ENCODE peak calls at places on chromosomes 16 and 17, in five cellular contexts. Z is brain microvascular endothelial cell; M is CD8-positive, alpha-beta memory T cell; F is ascending aorta; X is Caco-2. O is an unnamed sample.

GRCh38 chr16:59210955-59211541 is 476.9 kb upstream of the GOT2 start:
- DNase-seq in F (peak), X (no peak), Z (peak), M (no peak), O (peak)

GRCh38 chr17:14082848-14083247 is 13.5 kb downstream of the COX10 start:
- DNase-seq in F (no peak), Z (no peak), X (no peak), M (no peak), O (no peak)

GRCh38 chr16:75052481-75053211 is 53.8 kb downstream of the ZNRF1 start:
- DNase-seq in Z (no peak), F (no peak), M (no peak), X (no peak), O (no peak)

GRCh38 chr17:36608280-36608679 is 6.9 kb downstream of the MRM1 start:
- DNase-seq in Z (no peak), F (no peak), X (no peak), M (no peak), O (no peak)

GRCh38 chr16:4097826-4098240 is 18.4 kb downstream of the ADCY9 start:
- DNase-seq in X (no peak), M (no peak), Z (no peak), F (no peak), O (no peak)

GRCh38 chr17:9658593-9659211 is 13.4 kb downstream of the USP43 start:
- DNase-seq in Z (no peak), M (no peak), F (no peak), X (no peak), O (peak)

GRCh38 chr16:8996891-8997290 is 33.2 kb upstream of the USP7 start:
- DNase-seq in X (peak), M (no peak), F (no peak), Z (no peak), O (no peak)

GRCh38 chr17:56144205-56144604 is 9.1 kb upstream of the ANKFN1 start:
- DNase-seq in M (no peak), Z (no peak), F (no peak), X (no peak), O (no peak)

GRCh38 chr17:6020376-6021010 is 49.7 kb upstream of the WSCD1 start:
- DNase-seq in M (no peak), X (no peak), F (no peak), Z (no peak), O (no peak)

GRCh38 chr17:7019839-7020519 is 2.9 kb upstream of the BCL6B start:
- DNase-seq in Z (no peak), M (no peak), F (peak), X (no peak), O (no peak)

GRCh38 chr17:52383493-52384100 is 225.1 kb upstream of the CA10 start:
- DNase-seq in F (no peak), M (no peak), Z (peak), X (peak), O (no peak)

GRCh38 chr16:76500006-76500405 is 222.8 kb downstream of the CNTNAP4 start:
- DNase-seq in Z (no peak), M (no peak), X (no peak), F (no peak), O (no peak)

GRCh38 chr17:44081681-44082080 is 11.1 kb downstream of the G6PC3 start:
- DNase-seq in Z (no peak), F (no peak), X (no peak), M (no peak), O (no peak)

GRCh38 chr17:21090889-21091618 is 35.7 kb upstream of the DHRS7B start:
- DNase-seq in X (no peak), M (no peak), Z (no peak), F (no peak), O (no peak)

GRCh38 chr16:1620391-1620790 is 8.2 kb downstream of the CRAMP1 start:
- DNase-seq in Z (no peak), F (no peak), X (no peak), M (no peak), O (no peak)

GRCh38 chr17:80870401-80870800 is 121.2 kb upstream of the CHMP6 start:
- DNase-seq in F (no peak), M (no peak), Z (peak), X (no peak), O (no peak)

GRCh38 chr17:37400505-37400904 is 6.1 kb downstream of the ACACA start:
- DNase-seq in M (no peak), F (no peak), Z (no peak), X (no peak), O (no peak)

GRCh38 chr16:87484487-87485331 is 8.1 kb downstream of the ZCCHC14 start:
- DNase-seq in M (no peak), X (no peak), Z (no peak), F (no peak), O (no peak)

GRCh38 chr17:16342979-16343378 is 10.3 kb downstream of the CENPV start:
- DNase-seq in Z (peak), X (no peak), F (no peak), M (no peak), O (no peak)

GRCh38 chr17:72587156-72587555 is 466.3 kb downstream of the SOX9 start:
- DNase-seq in X (no peak), Z (peak), F (no peak), M (no peak), O (peak)
- H3K4me3 ChIP-seq in X (no peak), Z (no peak), F (no peak), M (no peak), O (no peak)

GRCh38 chr17:4872786-4873185 is 26.6 kb upstream of the C17orf107 start:
- DNase-seq in X (no peak), F (no peak), Z (no peak), M (no peak), O (no peak)

GRCh38 chr17:4869599-4869998 is 29.7 kb upstream of the C17orf107 start:
- DNase-seq in Z (no peak), M (no peak), X (no peak), F (no peak), O (no peak)

DNA sequence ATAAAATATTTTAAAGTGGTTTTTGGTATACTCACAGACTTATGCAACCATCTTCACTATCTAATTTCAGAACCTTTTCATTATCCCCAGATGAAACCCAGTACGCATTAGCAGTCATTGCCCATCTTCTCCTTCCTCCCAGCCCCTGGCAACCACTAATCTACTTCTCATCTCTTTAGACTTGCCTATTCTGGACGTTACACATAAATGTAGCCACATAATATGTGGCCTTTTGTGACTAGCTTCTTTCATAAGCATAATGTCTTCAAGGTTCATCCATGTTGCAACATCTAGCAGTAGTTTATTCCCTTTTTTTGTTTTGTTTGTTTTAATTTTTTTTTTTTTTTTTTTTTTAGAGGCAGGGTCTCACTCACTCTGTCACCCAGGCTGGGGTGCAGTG is 28.5 kb upstream of the C17orf107 start:
- DNase-seq in M (no peak), X (no peak), Z (no peak), F (no peak), O (no peak)
- H3K4me3 ChIP-seq in M (no peak), X (no peak), Z (no peak), F (no peak), O (no peak)

GRCh38 chr16:58026705-58027340 is 1.3 kb downstream of the MMP15 start:
- DNase-seq in X (no peak), M (no peak), F (no peak), Z (no peak), O (no peak)
- H3K4me3 ChIP-seq in X (peak), M (peak), F (peak), Z (peak), O (peak)

GRCh38 chr16:77682586-77682985 is 39.7 kb upstream of the NUDT7 start:
- DNase-seq in M (no peak), F (no peak), Z (no peak), X (no peak), O (no peak)

GRCh38 chr16:77677129-77677528 is 45.2 kb upstream of the NUDT7 start:
- DNase-seq in Z (no peak), M (no peak), X (no peak), F (no peak), O (no peak)

GRCh38 chr16:77680496-77680895 is 41.8 kb upstream of the NUDT7 start:
- DNase-seq in X (no peak), F (no peak), M (no peak), Z (no peak), O (no peak)

GRCh38 chr16:77679901-77680300 is 42.4 kb upstream of the NUDT7 start:
- DNase-seq in M (no peak), F (no peak), X (no peak), Z (no peak), O (no peak)

DNA sequence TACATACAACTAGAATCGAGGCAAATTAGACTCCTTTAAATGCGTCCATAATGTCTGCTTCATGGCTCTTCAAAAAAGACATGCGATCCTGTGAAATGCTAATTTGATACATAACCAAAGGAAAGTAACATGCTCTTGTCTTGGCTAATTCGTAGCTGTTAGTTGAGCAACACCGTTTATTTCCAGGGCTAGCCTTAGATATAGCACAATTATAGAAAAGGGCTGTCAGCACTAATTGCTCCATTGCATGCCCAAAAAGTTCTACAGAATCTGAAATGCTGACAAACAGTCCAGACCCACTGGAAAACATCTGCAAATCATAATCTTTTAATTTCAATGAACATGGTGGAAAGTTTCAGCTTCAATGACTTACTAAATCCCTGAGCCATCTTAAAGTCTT is 43.0 kb upstream of the NUDT7 start:
- DNase-seq in F (no peak), X (no peak), M (no peak), Z (no peak), O (no peak)
- H3K4me3 ChIP-seq in F (no peak), X (no peak), M (no peak), Z (no peak), O (no peak)

GRCh38 chr17:61335105-61335844 is 64.4 kb upstream of the TBX2 start:
- DNase-seq in F (no peak), X (no peak), Z (no peak), M (no peak), O (no peak)

GRCh38 chr17:61334673-61335072 is 65.0 kb upstream of the TBX2 start:
- DNase-seq in F (no peak), Z (no peak), X (no peak), M (no peak), O (no peak)

GRCh38 chr17:61338000-61338864 is 61.4 kb upstream of the TBX2 start:
- DNase-seq in M (no peak), X (no peak), Z (peak), F (peak), O (peak)

GRCh38 chr17:61337247-61337812 is 62.3 kb upstream of the TBX2 start:
- DNase-seq in M (no peak), Z (no peak), F (no peak), X (no peak), O (no peak)

GRCh38 chr17:61335845-61336655 is 63.6 kb upstream of the TBX2 start:
- DNase-seq in F (no peak), M (no peak), Z (no peak), X (no peak), O (peak)
- H3K4me3 ChIP-seq in F (no peak), M (no peak), Z (no peak), X (no peak), O (no peak)

GRCh38 chr17:83084214-83084613 is 4.8 kb downstream of the METRNL start:
- DNase-seq in X (no peak), Z (no peak), M (no peak), F (no peak), O (no peak)

GRCh38 chr17:83083368-83084201 is 4.2 kb downstream of the METRNL start:
- DNase-seq in Z (peak), M (peak), F (no peak), X (peak), O (peak)

GRCh38 chr17:83081561-83082201 is 2.3 kb downstream of the METRNL start:
- DNase-seq in F (peak), M (peak), Z (no peak), X (peak), O (no peak)

GRCh38 chr17:83082435-83082834 is 3.0 kb downstream of the METRNL start:
- DNase-seq in F (no peak), Z (no peak), X (no peak), M (no peak), O (no peak)

DNA sequence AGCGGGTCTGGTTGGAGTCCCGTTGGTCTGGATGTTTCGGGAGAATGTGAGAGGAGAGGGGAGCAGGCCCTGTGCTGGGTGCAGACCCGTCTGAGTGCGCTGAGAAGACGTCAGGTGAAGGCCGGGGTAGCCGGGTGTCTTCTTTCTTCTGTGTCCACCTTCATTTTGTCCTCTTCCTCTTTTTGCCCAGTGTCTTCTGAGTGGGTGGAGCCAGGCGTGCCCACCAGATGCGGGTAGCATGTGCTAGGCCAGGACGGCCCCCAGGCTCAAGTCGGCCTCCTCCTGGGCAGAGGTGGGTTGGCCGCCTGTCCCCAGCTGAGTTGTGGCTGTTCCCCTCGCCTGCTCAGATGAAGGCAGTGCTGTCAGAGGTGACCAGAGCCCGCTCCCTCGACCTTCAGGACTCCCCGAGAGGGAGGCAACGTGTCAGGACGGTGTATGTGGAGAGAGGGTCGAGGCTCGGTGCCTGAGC is 3.5 kb downstream of the METRNL start:
- DNase-seq in Z (no peak), X (no peak), F (no peak), M (no peak), O (no peak)
- H3K4me3 ChIP-seq in Z (no peak), X (no peak), F (peak), M (no peak), O (no peak)

DNA sequence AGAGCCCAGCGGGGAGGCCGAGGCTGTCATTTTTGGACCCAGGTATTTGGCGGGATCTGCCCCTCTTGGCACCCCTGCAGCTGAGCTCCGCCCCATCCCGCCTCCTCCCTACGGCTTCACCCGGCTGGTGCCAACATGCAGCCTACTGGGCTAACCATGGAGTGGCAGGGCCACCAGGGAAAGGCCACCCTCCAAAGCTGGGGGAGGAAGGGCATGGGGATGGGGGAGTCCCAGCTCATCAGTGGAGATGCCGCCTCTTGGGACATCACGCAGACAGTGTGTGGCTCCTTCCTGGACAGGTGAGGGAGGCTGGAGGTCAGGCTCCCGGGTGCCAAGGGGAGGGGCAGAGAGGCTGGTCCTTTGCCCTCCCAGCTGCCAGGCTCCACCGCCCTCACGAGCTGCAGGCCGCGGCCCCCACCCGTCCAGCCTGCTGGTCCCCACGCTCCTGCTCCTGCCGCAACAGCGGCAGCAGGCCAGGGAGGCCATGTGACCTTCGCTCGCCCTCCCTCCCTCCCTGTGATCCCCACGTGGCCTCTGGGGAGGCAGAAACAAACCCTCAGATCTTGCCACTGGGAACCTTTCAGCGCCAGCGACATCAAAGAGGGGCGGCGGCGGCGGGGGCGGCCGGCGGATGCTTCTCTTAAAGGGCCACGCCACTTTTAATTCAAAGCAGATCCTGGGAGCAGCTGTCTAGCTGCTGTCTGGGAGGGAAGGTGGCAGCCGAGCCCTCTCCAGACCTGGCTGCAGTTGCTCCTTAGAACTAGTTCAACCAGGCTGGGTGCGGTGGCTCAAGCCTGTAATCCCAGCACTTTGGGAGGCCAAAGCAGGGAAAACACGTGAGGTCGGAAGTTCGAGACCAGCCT is 6.8 kb upstream of the NOTUM start:
- DNase-seq in Z (no peak), F (peak), M (peak), X (peak), O (no peak)
- H3K4me3 ChIP-seq in Z (no peak), F (peak), M (peak), X (peak), O (no peak)

GRCh38 chr16:85615852-85616607 is 2.9 kb downstream of the GSE1 start:
- DNase-seq in M (peak), X (peak), F (peak), Z (peak), O (peak)
- H3K4me3 ChIP-seq in M (peak), X (no peak), F (no peak), Z (no peak), O (no peak)